ENCODE peak calls at places on chromosomes 13 and 19, in four cellular contexts. One of them, this sample, is unnamed.

GRCh38 chr19:48321372-48321621 is 4.1 kb upstream of the EMP3 start:
- DNase-seq in mucosa of descending colon: peak
- DNase-seq in astrocyte: peak
- DNase-seq in psoas muscle: peak
- DNase-seq in this sample: peak

GRCh38 chr19:17944301-17944700 is 11.5 kb downstream of the CCDC124 start:
- DNase-seq in astrocyte: peak
- DNase-seq in psoas muscle: no peak
- DNase-seq in mucosa of descending colon: no peak
- DNase-seq in this sample: no peak

GRCh38 chr13:68810660-68811059 is 1297.0 kb upstream of the ATXN8OS start:
- DNase-seq in mucosa of descending colon: no peak
- DNase-seq in psoas muscle: no peak
- DNase-seq in astrocyte: no peak
- DNase-seq in this sample: no peak

GRCh38 chr19:30374791-30375650 is 2.8 kb downstream of the ZNF536 start:
- DNase-seq in psoas muscle: no peak
- DNase-seq in astrocyte: no peak
- DNase-seq in mucosa of descending colon: no peak
- DNase-seq in this sample: no peak

GRCh38 chr13:108121406-108121805 is 93.9 kb downstream of the LIG4 start:
- DNase-seq in astrocyte: no peak
- DNase-seq in psoas muscle: no peak
- DNase-seq in mucosa of descending colon: no peak
- DNase-seq in this sample: no peak

GRCh38 chr13:51223284-51224270 is 1.4 kb downstream of the FAM124A start:
- DNase-seq in astrocyte: no peak
- DNase-seq in mucosa of descending colon: no peak
- DNase-seq in psoas muscle: no peak
- DNase-seq in this sample: no peak

GRCh38 chr13:49975826-49976225 is 21.0 kb upstream of the TRIM13 start:
- DNase-seq in astrocyte: no peak
- DNase-seq in psoas muscle: no peak
- DNase-seq in mucosa of descending colon: no peak
- DNase-seq in this sample: no peak

GRCh38 chr13:86464193-86464592 is 665.0 kb upstream of the SLITRK6 start:
- DNase-seq in mucosa of descending colon: no peak
- DNase-seq in psoas muscle: no peak
- DNase-seq in astrocyte: no peak
- DNase-seq in this sample: no peak

GRCh38 chr19:49155830-49156346 is 692 bp upstream of the HRC start:
- DNase-seq in mucosa of descending colon: no peak
- DNase-seq in psoas muscle: peak
- DNase-seq in astrocyte: no peak
- DNase-seq in this sample: no peak

GRCh38 chr19:10678813-10679212 is 22.4 kb upstream of the QTRT1 start:
- DNase-seq in mucosa of descending colon: no peak
- DNase-seq in astrocyte: no peak
- DNase-seq in psoas muscle: no peak
- DNase-seq in this sample: no peak

GRCh38 chr19:33130433-33130832 is 1.5 kb upstream of the WDR88 start:
- DNase-seq in psoas muscle: no peak
- DNase-seq in astrocyte: no peak
- DNase-seq in mucosa of descending colon: no peak
- DNase-seq in this sample: no peak

GRCh38 chr13:112103260-112103843 is 36.4 kb downstream of the SOX1 start:
- DNase-seq in mucosa of descending colon: no peak
- DNase-seq in psoas muscle: no peak
- DNase-seq in astrocyte: no peak
- DNase-seq in this sample: no peak

GRCh38 chr13:41970022-41970421 is 9.1 kb upstream of the VWA8 start:
- DNase-seq in mucosa of descending colon: no peak
- DNase-seq in psoas muscle: no peak
- DNase-seq in astrocyte: no peak
- DNase-seq in this sample: peak

GRCh38 chr13:111875922-111876321 is 191.0 kb upstream of the SOX1 start:
- DNase-seq in astrocyte: no peak
- DNase-seq in psoas muscle: no peak
- DNase-seq in mucosa of descending colon: no peak
- DNase-seq in this sample: no peak

GRCh38 chr13:52127783-52128702 is 830 bp downstream of the NEK5 start:
- DNase-seq in psoas muscle: no peak
- DNase-seq in astrocyte: peak
- DNase-seq in mucosa of descending colon: peak
- DNase-seq in this sample: peak

GRCh38 chr19:52600639-52601024 is 30.5 kb downstream of the ZNF701 start:
- DNase-seq in psoas muscle: peak
- DNase-seq in astrocyte: no peak
- DNase-seq in mucosa of descending colon: peak
- DNase-seq in this sample: no peak

GRCh38 chr13:112959206-112959605 is 9.8 kb upstream of the MCF2L start:
- DNase-seq in psoas muscle: no peak
- DNase-seq in mucosa of descending colon: no peak
- DNase-seq in astrocyte: no peak
- DNase-seq in this sample: no peak

GRCh38 chr19:5358173-5358800 is 17.7 kb upstream of the PTPRS start:
- DNase-seq in astrocyte: peak
- DNase-seq in mucosa of descending colon: no peak
- DNase-seq in psoas muscle: no peak
- DNase-seq in this sample: no peak

GRCh38 chr19:11142528-11143171 is 12.9 kb downstream of the SPC24 start:
- DNase-seq in astrocyte: peak
- DNase-seq in mucosa of descending colon: peak
- DNase-seq in psoas muscle: peak
- DNase-seq in this sample: no peak

GRCh38 chr19:22438011-22438410 is 15.9 kb upstream of the ZNF98 start:
- DNase-seq in astrocyte: no peak
- DNase-seq in mucosa of descending colon: no peak
- DNase-seq in psoas muscle: no peak
- DNase-seq in this sample: no peak

GRCh38 chr19:7337380-7338194 is 11.2 kb upstream of the ARHGEF18 start:
- DNase-seq in psoas muscle: no peak
- DNase-seq in astrocyte: no peak
- DNase-seq in mucosa of descending colon: peak
- DNase-seq in this sample: peak

GRCh38 chr13:79445968-79446645 is 34.8 kb upstream of the NDFIP2 start:
- DNase-seq in psoas muscle: no peak
- DNase-seq in mucosa of descending colon: no peak
- DNase-seq in astrocyte: no peak
- DNase-seq in this sample: no peak
- H3K4me3 ChIP-seq in psoas muscle: no peak
- H3K4me3 ChIP-seq in mucosa of descending colon: no peak
- H3K4me3 ChIP-seq in astrocyte: no peak
- H3K4me3 ChIP-seq in this sample: no peak

GRCh38 chr19:40906512-40906911 is 24.5 kb upstream of the CYP2A7 start:
- DNase-seq in astrocyte: no peak
- DNase-seq in psoas muscle: no peak
- DNase-seq in mucosa of descending colon: no peak
- DNase-seq in this sample: no peak

GRCh38 chr19:40907968-40908735 is 26.1 kb upstream of the CYP2A7 start:
- DNase-seq in mucosa of descending colon: peak
- DNase-seq in psoas muscle: peak
- DNase-seq in astrocyte: no peak
- DNase-seq in this sample: peak

DNA sequence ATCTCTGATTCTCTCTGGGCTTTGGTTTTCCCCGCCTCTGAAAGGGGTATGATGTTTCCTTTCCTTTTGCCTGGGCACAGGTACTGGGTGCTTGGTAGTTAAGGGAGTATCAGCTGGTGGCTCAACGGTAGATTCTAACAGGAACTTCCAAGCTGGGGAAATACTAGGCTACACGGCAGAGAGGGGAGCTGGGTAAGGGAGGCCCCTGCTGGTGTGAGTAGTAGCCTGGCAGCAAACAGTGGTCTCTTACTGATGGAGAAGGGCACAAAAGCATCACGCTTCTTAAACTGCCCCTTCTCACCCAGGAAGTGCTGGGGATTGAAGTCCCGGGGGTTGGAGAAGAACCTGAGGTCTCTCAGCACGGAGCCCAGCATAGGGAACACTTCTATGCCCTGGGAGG is 26.9 kb upstream of the CYP2A7 start:
- DNase-seq in psoas muscle: no peak
- DNase-seq in mucosa of descending colon: no peak
- DNase-seq in astrocyte: no peak
- DNase-seq in this sample: no peak
- TF ChIP-seq CTCF in psoas muscle: peak
- TF ChIP-seq CTCF in mucosa of descending colon: no peak
- TF ChIP-seq CTCF in astrocyte: no peak
- TF ChIP-seq CTCF in this sample: no peak

GRCh38 chr19:41323430-41324125 is 13.6 kb downstream of the CCDC97 start:
- DNase-seq in astrocyte: peak
- DNase-seq in mucosa of descending colon: peak
- DNase-seq in psoas muscle: peak
- DNase-seq in this sample: no peak

GRCh38 chr19:41321600-41322270 is 11.8 kb downstream of the CCDC97 start:
- DNase-seq in psoas muscle: peak
- DNase-seq in mucosa of descending colon: no peak
- DNase-seq in astrocyte: peak
- DNase-seq in this sample: no peak

GRCh38 chr19:41322451-41322850 is 12.5 kb downstream of the CCDC97 start:
- DNase-seq in psoas muscle: peak
- DNase-seq in astrocyte: no peak
- DNase-seq in mucosa of descending colon: no peak
- DNase-seq in this sample: no peak

GRCh38 chr19:41324231-41324702 is 14.3 kb downstream of the CCDC97 start:
- DNase-seq in psoas muscle: peak
- DNase-seq in astrocyte: no peak
- DNase-seq in mucosa of descending colon: no peak
- DNase-seq in this sample: no peak

GRCh38 chr19:41323023-41323422 is 13.1 kb downstream of the CCDC97 start:
- DNase-seq in mucosa of descending colon: no peak
- DNase-seq in psoas muscle: peak
- DNase-seq in astrocyte: peak
- DNase-seq in this sample: no peak
- H3K4me3 ChIP-seq in mucosa of descending colon: no peak
- H3K4me3 ChIP-seq in psoas muscle: no peak
- H3K4me3 ChIP-seq in astrocyte: peak
- H3K4me3 ChIP-seq in this sample: no peak

GRCh38 chr13:63044617-63045016 is 1629.0 kb upstream of the PCDH20 start:
- DNase-seq in astrocyte: peak
- DNase-seq in psoas muscle: no peak
- DNase-seq in mucosa of descending colon: no peak
- DNase-seq in this sample: no peak

GRCh38 chr13:63050287-63050686 is 1634.6 kb upstream of the PCDH20 start:
- DNase-seq in mucosa of descending colon: no peak
- DNase-seq in astrocyte: no peak
- DNase-seq in psoas muscle: no peak
- DNase-seq in this sample: no peak

GRCh38 chr13:63048648-63049047 is 1633.0 kb upstream of the PCDH20 start:
- DNase-seq in astrocyte: no peak
- DNase-seq in psoas muscle: no peak
- DNase-seq in mucosa of descending colon: no peak
- DNase-seq in this sample: no peak
- TF ChIP-seq CTCF in astrocyte: no peak
- TF ChIP-seq CTCF in psoas muscle: no peak
- TF ChIP-seq CTCF in mucosa of descending colon: no peak
- TF ChIP-seq CTCF in this sample: no peak

This sample was measured in GM06990.